ENCODE peak calls at places on chromosomes 6 and 20, in eight cellular contexts. Z, W, Y, V, B, M, O and E are unnamed samples. For H3K27me3, the result is how much of the 10 kb centered on the place peaks cover.

GRCh38 chr6:9456241-9456658 is 958.6 kb downstream of the TFAP2A start:
- DNase-seq in Z (no peak), W (no peak), Y (no peak), V (peak), B (no peak), M (peak), O (peak), E (no peak)

GRCh38 chr6:19210849-19211590 is 626.1 kb upstream of the ID4 start:
- DNase-seq in Z (peak), W (no peak), Y (peak), V (peak), B (peak), M (peak), O (peak), E (no peak)

GRCh38 chr20:34720266-34720665 is 16.1 kb downstream of the TP53INP2 start:
- DNase-seq in Z (no peak), W (no peak), Y (no peak), V (no peak), B (no peak), M (no peak), O (no peak), E (no peak)

GRCh38 chr6:54274383-54274782 is 33.9 kb upstream of the TINAG start:
- DNase-seq in Z (no peak), W (no peak), Y (no peak), V (no peak), B (no peak), M (no peak), O (no peak), E (no peak)

GRCh38 chr6:53031281-53031680 is 33.9 kb upstream of the FBXO9 start:
- DNase-seq in Z (no peak), W (no peak), Y (no peak), V (no peak), B (no peak), M (no peak), O (no peak), E (no peak)

GRCh38 chr6:52566853-52567279 is 10.0 kb downstream of the TRAM2 start:
- DNase-seq in Z (no peak), W (no peak), Y (peak), V (no peak), B (no peak), M (no peak), O (peak), E (peak)

GRCh38 chr20:38113401-38114325 is 51.4 kb downstream of the TGM2 start:
- DNase-seq in Z (peak), W (peak), Y (peak), V (peak), B (no peak), M (peak), O (peak), E (no peak)

GRCh38 chr20:35776513-35777101 is 4.8 kb downstream of the PHF20 start:
- DNase-seq in Z (no peak), W (no peak), Y (no peak), V (no peak), B (no peak), M (no peak), O (no peak), E (peak)

GRCh38 chr20:682123-682522 is 6.5 kb upstream of the SCRT2 start:
- DNase-seq in Z (no peak), W (no peak), Y (no peak), V (no peak), B (no peak), M (no peak), O (no peak), E (no peak)

GRCh38 chr6:54173084-54173483 is 61.8 kb downstream of the MLIP start:
- DNase-seq in Z (no peak), W (no peak), Y (no peak), V (no peak), B (no peak), M (no peak), O (no peak), E (no peak)

GRCh38 chr20:61797971-61798411 is 267.7 kb downstream of the TAF4 start:
- DNase-seq in Z (no peak), W (no peak), Y (no peak), V (no peak), B (peak), M (no peak), O (no peak), E (no peak)

GRCh38 chr20:61796738-61797137 is 268.9 kb downstream of the TAF4 start:
- DNase-seq in Z (no peak), W (no peak), Y (no peak), V (no peak), B (no peak), M (no peak), O (no peak), E (no peak)

GRCh38 chr20:61798632-61799031 is 267.0 kb downstream of the TAF4 start:
- DNase-seq in Z (no peak), W (no peak), Y (no peak), V (no peak), B (peak), M (peak), O (no peak), E (no peak)

GRCh38 chr20:61797200-61797599 is 268.5 kb downstream of the TAF4 start:
- DNase-seq in Z (peak), W (no peak), Y (no peak), V (peak), B (no peak), M (peak), O (peak), E (no peak)

GRCh38 chr20:61795669-61796630 is 269.7 kb downstream of the TAF4 start:
- DNase-seq in Z (no peak), W (no peak), Y (no peak), V (no peak), B (no peak), M (no peak), O (no peak), E (no peak)
- H3K27me3 ChIP-seq in Z (under half), W (under half), Y (under half), V (under half), B (under half), M (under half), O (under half), E (under half)

GRCh38 chr6:159168536-159169192 is 536 bp upstream of the FNDC1 start:
- DNase-seq in Z (peak), W (peak), Y (peak), V (peak), B (peak), M (peak), O (peak), E (no peak)

GRCh38 chr6:159169193-159169555 is at the start of gene FNDC1:
- DNase-seq in Z (peak), W (no peak), Y (no peak), V (peak), B (peak), M (peak), O (peak), E (no peak)

GRCh38 chr6:159169557-159170332 is 545 bp downstream of the FNDC1 start:
- DNase-seq in Z (peak), W (no peak), Y (no peak), V (peak), B (peak), M (peak), O (peak), E (peak)

GRCh38 chr6:159170999-159171712 is 2.0 kb downstream of the FNDC1 start:
- DNase-seq in Z (no peak), W (no peak), Y (no peak), V (no peak), B (no peak), M (peak), O (no peak), E (peak)

DNA sequence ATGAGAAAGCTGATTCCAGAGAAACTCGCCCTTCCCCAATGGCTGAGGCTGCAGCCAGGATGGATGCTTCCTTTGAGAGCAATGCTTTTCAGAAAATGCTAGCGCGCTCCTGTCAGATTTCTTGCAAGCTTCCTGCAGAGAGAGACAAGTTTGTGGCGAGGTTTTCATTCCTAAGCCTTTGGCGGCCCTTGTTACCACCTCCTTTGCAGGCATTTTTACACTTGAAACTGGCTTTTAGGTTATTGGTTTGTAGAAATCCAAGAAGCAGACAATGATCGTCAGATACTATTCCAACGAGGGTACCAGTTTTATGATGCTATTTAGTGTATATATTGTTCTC is 1.1 kb downstream of the FNDC1 start:
- DNase-seq in Z (no peak), W (no peak), Y (no peak), V (no peak), B (no peak), M (no peak), O (no peak), E (no peak)
- H3K27me3 ChIP-seq in Z (half or more), W (under half), Y (half or more), V (half or more), B (under half), M (half or more), O (under half), E (under half)

DNA sequence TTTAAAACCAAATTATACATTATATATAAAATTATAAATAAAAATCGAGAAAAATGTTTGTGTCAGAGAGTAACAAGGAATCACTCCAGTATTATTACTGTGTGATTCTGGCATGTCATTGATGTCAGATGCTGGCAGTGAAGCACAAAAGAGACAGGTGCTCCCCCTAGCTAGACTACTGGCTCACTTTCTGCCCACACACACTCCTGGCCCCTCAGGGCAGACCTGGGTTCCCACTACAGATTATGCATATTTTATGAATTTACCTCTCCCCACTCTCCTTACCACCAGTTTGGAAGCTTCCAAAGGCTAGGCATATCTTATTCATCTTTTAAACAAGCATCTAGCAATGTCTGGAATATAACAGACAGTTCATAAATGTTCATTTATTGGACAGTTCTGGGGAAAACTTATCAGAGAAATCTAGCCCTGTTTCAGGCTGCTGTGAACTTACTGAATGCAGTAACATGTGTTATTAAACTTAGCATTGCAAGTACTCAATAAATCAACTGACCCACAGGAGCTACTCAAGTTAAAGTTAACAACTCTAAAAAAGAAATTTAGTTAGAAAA is 12.8 kb downstream of the SNX3 start:
- DNase-seq in Z (no peak), W (no peak), Y (no peak), V (no peak), B (no peak), M (no peak), O (no peak), E (no peak)
- H3K27me3 ChIP-seq in Z (under half), W (under half), Y (under half), V (under half), B (under half), M (under half), O (under half), E (under half)

GRCh38 chr6:90346729-90347128 is 50.1 kb upstream of the BACH2 start:
- DNase-seq in Z (no peak), W (no peak), Y (no peak), V (no peak), B (no peak), M (no peak), O (no peak), E (no peak)

GRCh38 chr6:90354961-90355360 is 58.3 kb upstream of the BACH2 start:
- DNase-seq in Z (no peak), W (no peak), Y (no peak), V (no peak), B (no peak), M (no peak), O (no peak), E (no peak)

GRCh38 chr6:90351696-90352095 is 55.1 kb upstream of the BACH2 start:
- DNase-seq in Z (no peak), W (no peak), Y (no peak), V (no peak), B (no peak), M (no peak), O (no peak), E (no peak)

GRCh38 chr6:90347411-90347841 is 50.8 kb upstream of the BACH2 start:
- DNase-seq in Z (no peak), W (no peak), Y (no peak), V (no peak), B (no peak), M (no peak), O (no peak), E (peak)

DNA sequence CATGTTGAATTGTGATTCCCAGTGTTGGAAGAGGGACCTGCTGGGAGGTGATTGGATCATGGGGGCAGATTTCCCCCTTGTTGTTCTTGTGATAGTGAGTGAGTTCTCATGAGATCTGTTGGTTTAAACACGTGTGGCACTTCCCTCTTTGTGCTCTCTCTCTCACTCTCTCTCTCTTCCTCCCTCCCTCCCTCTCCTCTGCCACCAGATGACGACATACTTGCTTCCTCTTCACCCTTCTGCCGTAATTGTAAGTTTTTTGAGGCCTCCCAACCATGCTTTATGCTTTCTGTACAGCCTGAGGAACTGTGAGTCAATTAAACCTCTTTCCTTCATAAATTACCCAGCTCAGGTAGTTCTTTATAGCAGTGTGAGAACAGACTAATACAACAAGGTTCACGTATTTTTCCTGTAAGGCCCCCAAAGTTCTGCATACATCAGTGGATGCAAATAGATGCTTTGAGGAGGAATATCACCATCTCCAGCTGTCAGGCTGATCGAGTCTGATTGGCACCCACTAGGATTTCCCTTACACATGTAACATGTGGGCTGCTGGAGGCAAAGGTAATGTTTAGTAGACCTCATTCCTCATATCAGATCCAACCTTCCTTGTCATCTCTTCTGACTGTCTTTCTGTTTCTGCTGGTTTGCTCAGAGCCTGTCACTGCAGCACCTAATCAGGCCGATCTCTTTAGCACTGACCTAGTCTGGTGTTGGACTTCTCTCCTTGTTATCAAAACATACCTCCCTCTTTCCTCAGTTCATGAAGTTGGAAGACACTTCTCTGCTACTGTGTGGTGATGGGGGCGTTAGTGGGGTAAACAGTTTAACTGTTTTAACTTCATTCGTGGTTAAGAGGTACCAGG is 54.3 kb upstream of the BACH2 start:
- DNase-seq in Z (no peak), W (no peak), Y (no peak), V (no peak), B (no peak), M (no peak), O (peak), E (no peak)
- H3K27me3 ChIP-seq in Z (under half), W (under half), Y (under half), V (under half), B (under half), M (under half), O (under half), E (under half)

DNA sequence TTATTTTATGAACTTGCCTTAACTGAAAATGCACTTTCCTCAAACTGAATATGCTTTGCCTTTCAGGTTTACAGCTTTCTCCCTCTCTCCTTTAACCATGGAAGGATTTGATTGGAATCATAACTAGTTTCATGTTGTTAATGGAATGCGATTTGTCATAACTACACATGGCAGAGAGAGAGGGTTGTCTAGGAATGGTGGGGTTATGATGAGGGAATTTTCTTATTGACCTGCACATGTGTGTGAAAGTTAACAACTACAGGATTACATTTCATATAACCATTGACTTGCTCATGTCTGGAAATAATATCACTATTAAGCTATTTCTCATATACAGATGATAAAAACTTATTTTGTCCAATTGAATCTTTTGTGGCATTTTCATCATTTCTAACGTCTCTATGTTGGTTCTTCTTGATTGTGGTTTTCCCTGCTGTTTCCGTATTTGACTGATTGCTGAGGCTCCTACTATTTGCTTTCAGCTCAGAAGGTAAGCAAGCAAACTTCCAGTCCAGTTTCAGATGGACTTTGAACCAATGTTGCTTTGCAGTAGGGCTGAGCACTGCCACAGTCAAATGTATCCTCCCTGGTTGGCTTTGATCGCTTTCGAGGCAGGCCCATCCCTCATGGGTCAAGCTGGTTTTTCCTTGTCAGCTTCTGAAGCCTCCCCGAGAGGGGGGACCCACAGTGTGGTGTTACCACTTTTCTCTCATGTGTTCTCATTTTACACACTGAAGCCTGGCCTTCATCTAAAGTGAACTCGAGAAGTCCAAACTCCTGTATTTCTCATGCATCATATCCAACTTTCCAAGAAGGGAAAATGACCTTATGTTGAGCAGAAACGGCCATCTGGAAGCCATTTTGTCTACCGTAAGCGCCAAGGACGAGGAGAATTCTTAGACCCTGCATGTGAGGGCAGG is 7.6 kb upstream of the CCN2 start:
- DNase-seq in Z (no peak), W (no peak), Y (peak), V (no peak), B (no peak), M (no peak), O (no peak), E (no peak)
- H3K27me3 ChIP-seq in Z (under half), W (under half), Y (under half), V (under half), B (under half), M (under half), O (under half), E (under half)

DNA sequence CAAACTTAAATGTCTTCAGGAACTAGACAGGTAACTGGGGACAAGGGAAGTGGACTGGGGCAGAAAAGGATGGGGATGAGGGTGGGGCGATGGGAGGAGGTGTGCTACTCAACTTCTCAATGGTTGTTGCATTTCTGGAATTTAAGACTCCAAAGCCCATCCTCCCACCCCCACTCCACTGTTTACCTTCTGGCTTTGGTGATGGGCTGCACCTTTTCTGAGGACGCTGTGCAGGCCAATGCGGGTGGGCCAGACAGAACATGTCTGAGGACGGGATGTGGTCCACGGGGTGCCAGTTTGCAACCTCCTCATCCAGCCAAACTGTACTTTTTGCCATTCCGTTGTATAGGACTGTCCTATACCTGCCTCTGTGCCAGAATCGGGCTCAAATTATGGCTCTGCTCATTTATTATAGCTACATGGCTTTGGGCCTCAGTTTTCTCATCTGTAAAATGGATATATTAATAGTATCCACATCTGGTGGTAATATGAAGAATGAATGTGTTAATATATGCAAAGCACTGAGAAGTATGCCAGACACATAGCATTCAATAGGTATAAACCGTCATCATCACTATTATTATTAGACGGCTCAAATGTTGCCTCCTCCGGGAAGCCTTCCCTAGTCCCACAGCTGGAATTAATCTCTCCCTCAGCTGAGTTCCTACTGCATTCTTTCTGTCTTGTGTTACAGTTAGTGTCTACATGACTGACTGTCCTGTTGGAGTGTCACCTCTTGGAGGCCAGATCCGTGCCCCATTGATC is 31.0 kb upstream of the VEGFA start:
- DNase-seq in Z (no peak), W (peak), Y (no peak), V (peak), B (no peak), M (no peak), O (no peak), E (peak)
- H3K27me3 ChIP-seq in Z (under half), W (under half), Y (under half), V (under half), B (under half), M (under half), O (under half), E (under half)

DNA sequence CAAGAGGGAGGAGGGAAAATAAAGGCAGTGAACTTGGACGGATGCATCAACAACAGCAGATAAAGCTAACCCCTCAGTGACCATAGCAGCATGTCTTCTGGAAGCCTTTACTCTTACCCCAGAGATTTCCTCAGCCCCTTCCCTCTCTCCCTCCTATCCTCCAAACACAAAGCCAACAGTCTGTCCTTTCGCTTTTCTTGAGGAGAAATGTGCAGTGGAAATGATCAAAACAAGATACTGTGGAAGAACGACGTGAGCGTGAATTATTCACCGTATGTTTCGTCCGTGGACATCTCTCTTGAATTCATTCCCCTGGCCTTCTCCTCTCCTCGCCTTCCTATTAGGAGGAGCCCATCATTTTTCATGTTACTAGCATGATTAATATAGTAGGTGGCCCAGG is 8.5 kb downstream of the NRN1 start:
- DNase-seq in Z (no peak), W (no peak), Y (no peak), V (peak), B (no peak), M (peak), O (peak), E (no peak)
- H3K27me3 ChIP-seq in Z (half or more), W (under half), Y (half or more), V (half or more), B (half or more), M (half or more), O (half or more), E (half or more)

GRCh38 chr6:110041830-110042229 is 63.7 kb downstream of the GPR6 start:
- DNase-seq in Z (no peak), W (peak), Y (no peak), V (no peak), B (no peak), M (no peak), O (no peak), E (no peak)
- H3K27me3 ChIP-seq in Z (under half), W (under half), Y (under half), V (under half), B (under half), M (under half), O (under half), E (under half)

GRCh38 chr6:138160329-138161117 is 1.2 kb upstream of the ARFGEF3 start:
- DNase-seq in Z (no peak), W (no peak), Y (no peak), V (no peak), B (no peak), M (peak), O (peak), E (no peak)
- H3K27me3 ChIP-seq in Z (under half), W (under half), Y (half or more), V (under half), B (under half), M (under half), O (under half), E (under half)